ENCODE peak calls at places on chromosomes 13 and 19, in ten cellular contexts. J, X, E, A, F, C, N, T, P and U are unnamed samples.

GRCh38 chr19:55134732-55135131 is 14.3 kb downstream of the TNNT1 start:
- DNase-seq in P (no peak), A (no peak), X (no peak), F (no peak), C (no peak), J (no peak), N (no peak), T (no peak), E (no peak), U (no peak)

GRCh38 chr13:110298221-110298565 is 8.8 kb downstream of the COL4A1 start:
- DNase-seq in J (no peak), X (no peak), C (no peak), N (no peak), F (no peak), P (no peak), E (no peak), A (no peak), T (no peak), U (no peak)

GRCh38 chr13:91346848-91347211 is 657 bp upstream of the MIR17HG start:
- DNase-seq in F (no peak), T (peak; percentile 63), J (no peak), P (no peak), X (peak; percentile 26), A (no peak), E (peak; percentile 25), C (no peak), N (no peak), U (no peak)

GRCh38 chr19:46141421-46141820 is 6.6 kb upstream of the IGFL2 start:
- DNase-seq in A (no peak), P (no peak), E (no peak), X (no peak), C (no peak), J (no peak), T (no peak), N (no peak), F (no peak), U (no peak)

GRCh38 chr13:48730971-48731658 is 77.4 kb downstream of the CYSLTR2 start:
- DNase-seq in P (no peak), N (peak; percentile 21), T (no peak), F (no peak), J (no peak), X (no peak), A (no peak), C (no peak), E (no peak), U (no peak)

GRCh38 chr19:32200312-32201038 is 144.9 kb upstream of the ZNF507 start:
- DNase-seq in A (peak; percentile 68), X (no peak), J (no peak), N (no peak), F (no peak), P (peak; percentile 46), E (no peak), T (no peak), C (no peak), U (no peak)

GRCh38 chr13:40910324-40911050 is 108.6 kb downstream of the ELF1 start:
- DNase-seq in J (no peak), T (no peak), E (peak; percentile 21), P (no peak), A (no peak), X (no peak), N (no peak), C (no peak), F (no peak), U (no peak)

GRCh38 chr19:41936961-41937360 is 8.7 kb upstream of the ERFL start:
- DNase-seq in X (no peak), F (no peak), J (no peak), N (no peak), A (no peak), E (no peak), C (no peak), P (no peak), T (peak; percentile 29), U (no peak)

GRCh38 chr19:31905980-31906948 is 439.1 kb upstream of the ZNF507 start:
- DNase-seq in E (no peak), X (no peak), F (no peak), A (peak; percentile 54), T (no peak), J (no peak), P (peak; percentile 17), C (peak; percentile 61), N (no peak), U (no peak)

GRCh38 chr19:13537454-13537853 is 31.2 kb upstream of the CACNA1A start:
- DNase-seq in P (no peak), T (no peak), E (no peak), J (no peak), F (no peak), C (no peak), N (no peak), A (no peak), X (no peak), U (no peak)

GRCh38 chr19:18594096-18594823 is 5.7 kb downstream of the REX1BD start:
- DNase-seq in J (no peak), X (peak; percentile 69), F (no peak), A (peak; percentile 74), N (no peak), C (peak; percentile 87), T (peak; percentile 69), P (peak; percentile 73), E (no peak), U (peak; percentile 73)

GRCh38 chr19:11381535-11382369 is 2.4 kb downstream of the EPOR start:
- DNase-seq in J (no peak), T (peak; percentile 92), N (peak; percentile 90), P (peak; percentile 76), F (no peak), E (peak; percentile 66), A (peak; percentile 79), C (peak; percentile 64), X (peak; percentile 76), U (peak; percentile 51)

GRCh38 chr19:51887522-51888498 is at the start of gene ZNF577:
- DNase-seq in E (no peak), C (peak; percentile 80), P (peak; percentile 93), A (peak; percentile 97), J (peak; percentile 63), T (peak; percentile 75), N (no peak), X (peak; percentile 84), F (peak; percentile 74), U (peak; percentile 52)
- H3K9me3 ChIP-seq in E (peaks cover 31% of the 10 kb centered on the region), C (no peaks in the 10 kb centered on the region), P (peaks cover 48% of the 10 kb centered on the region), A (peaks cover 35% of the 10 kb centered on the region), J (peaks cover 39% of the 10 kb centered on the region), T (peaks cover 23% of the 10 kb centered on the region), N (peaks cover 45% of the 10 kb centered on the region), X (no peaks in the 10 kb centered on the region), F (peaks cover 33% of the 10 kb centered on the region), U (peaks cover 55% of the 10 kb centered on the region)

GRCh38 chr13:23658929-23659541 is 88.8 kb downstream of the TNFRSF19 start:
- DNase-seq in A (peak; percentile 75), N (no peak), P (peak; percentile 65), T (no peak), C (peak; percentile 71), F (no peak), J (no peak), E (no peak), X (no peak), U (no peak)
- H3K9me3 ChIP-seq in A (no peaks in the 10 kb centered on the region), N (no peaks in the 10 kb centered on the region), P (peaks cover 8% of the 10 kb centered on the region), T (no peaks in the 10 kb centered on the region), C (no peaks in the 10 kb centered on the region), F (no peaks in the 10 kb centered on the region), J (no peaks in the 10 kb centered on the region), E (peaks cover 7% of the 10 kb centered on the region), X (no peaks in the 10 kb centered on the region), U (no peaks in the 10 kb centered on the region)

GRCh38 chr13:24822640-24823039 is 58.7 kb downstream of the RNF17 start:
- DNase-seq in E (peak; percentile 7), F (no peak), P (no peak), X (no peak), N (no peak), J (no peak), A (no peak), T (no peak), C (no peak), U (no peak)

GRCh38 chr13:24827799-24828198 is 63.8 kb downstream of the RNF17 start:
- DNase-seq in T (no peak), X (no peak), N (no peak), J (no peak), P (no peak), F (no peak), E (no peak), C (no peak), A (no peak), U (no peak)
- H3K9me3 ChIP-seq in T (no peaks in the 10 kb centered on the region), X (no peaks in the 10 kb centered on the region), N (no peaks in the 10 kb centered on the region), J (no peaks in the 10 kb centered on the region), P (no peaks in the 10 kb centered on the region), F (no peaks in the 10 kb centered on the region), E (no peaks in the 10 kb centered on the region), C (no peaks in the 10 kb centered on the region), A (no peaks in the 10 kb centered on the region), U (no peaks in the 10 kb centered on the region)

DNA sequence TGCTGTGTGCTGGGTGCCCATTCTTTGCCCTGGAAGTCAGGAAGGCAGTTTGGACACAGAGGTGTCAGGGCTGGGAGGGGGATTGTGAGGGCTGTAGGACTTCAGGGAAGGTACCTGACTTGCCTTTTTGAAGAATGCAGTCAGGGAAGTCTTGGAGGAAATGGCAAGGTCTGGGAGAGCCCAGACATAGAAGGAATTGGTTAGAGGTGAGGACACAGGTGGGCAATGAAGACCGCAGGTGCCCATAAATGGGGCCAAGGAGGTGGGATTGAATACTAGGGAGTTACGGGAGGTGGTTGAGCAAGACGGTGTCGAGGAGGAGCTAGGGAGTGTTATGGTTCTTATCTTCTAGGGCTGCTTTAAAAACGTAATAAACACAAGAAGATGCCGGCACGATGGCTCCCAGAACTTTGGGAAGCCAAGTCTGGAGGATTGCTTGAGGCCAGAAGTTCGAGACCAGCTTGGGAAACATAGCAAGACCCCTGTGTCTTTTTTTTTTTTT is 1.4 kb upstream of the DDA1 start:
- DNase-seq in F (no peak), P (no peak), A (no peak), E (no peak), C (no peak), X (no peak), J (no peak), T (no peak), N (no peak), U (no peak)
- H3K9me3 ChIP-seq in F (peaks cover 4% of the 10 kb centered on the region), P (no peaks in the 10 kb centered on the region), A (no peaks in the 10 kb centered on the region), E (no peaks in the 10 kb centered on the region), C (no peaks in the 10 kb centered on the region), X (no peaks in the 10 kb centered on the region), J (no peaks in the 10 kb centered on the region), T (no peaks in the 10 kb centered on the region), N (no peaks in the 10 kb centered on the region), U (no peaks in the 10 kb centered on the region)

DNA sequence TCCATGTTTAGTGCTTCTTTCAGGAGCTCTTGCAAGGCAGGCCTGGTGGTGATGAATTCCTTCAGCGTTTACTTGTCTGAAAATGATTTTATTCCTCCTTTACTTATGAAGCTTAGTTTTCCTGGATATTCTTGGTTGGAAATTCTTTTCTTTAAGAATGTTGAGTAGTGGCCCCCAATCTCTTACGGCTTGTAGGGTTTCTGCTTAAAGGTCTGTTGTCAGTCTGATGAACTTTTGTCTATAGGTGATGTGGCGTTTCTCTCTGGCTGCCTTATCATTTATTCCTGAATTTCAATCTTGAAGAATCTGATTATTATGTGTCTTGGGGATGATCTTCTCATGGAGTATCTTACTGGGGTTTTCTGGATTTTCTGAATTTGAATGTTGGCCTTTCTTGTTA is 26.0 kb downstream of the ZNF430 start:
- DNase-seq in P (no peak), J (no peak), N (no peak), X (no peak), T (no peak), A (no peak), C (no peak), F (no peak), E (no peak), U (no peak)
- H3K9me3 ChIP-seq in P (peaks cover 61% of the 10 kb centered on the region), J (peaks cover 39% of the 10 kb centered on the region), N (peaks cover 5% of the 10 kb centered on the region), X (no peaks in the 10 kb centered on the region), T (peaks cover 6% of the 10 kb centered on the region), A (peaks cover 12% of the 10 kb centered on the region), C (no peaks in the 10 kb centered on the region), F (peaks cover 10% of the 10 kb centered on the region), E (peaks cover 24% of the 10 kb centered on the region), U (peaks cover 16% of the 10 kb centered on the region)